ENCODE peak calls at places on chromosomes 13 and 19, in four cellular contexts. U, H, F and Y are unnamed samples.

GRCh38 chr13:75687145-75687763 is 51.1 kb downstream of the LMO7 start:
- DNase-seq in H (peak), U (peak), F (no peak), Y (peak)

GRCh38 chr13:35764359-35765015 is 288.0 kb upstream of the MAB21L1 start:
- DNase-seq in H (no peak), U (no peak), F (no peak), Y (no peak)

GRCh38 chr19:5514001-5514400 is 53.8 kb downstream of the TINCR start:
- DNase-seq in U (no peak), F (no peak), H (no peak), Y (no peak)

GRCh38 chr13:91595677-91596076 is 197.3 kb downstream of the GPC5 start:
- DNase-seq in F (no peak), H (no peak), U (no peak), Y (no peak)

GRCh38 chr13:51643882-51644281 is 59.6 kb downstream of the WDFY2 start:
- DNase-seq in F (no peak), U (peak), H (no peak), Y (peak)

GRCh38 chr13:41308241-41308640 is 2.8 kb upstream of the NAA16 start:
- DNase-seq in U (no peak), F (no peak), H (no peak), Y (no peak)

GRCh38 chr13:49549289-49549688 is 36.1 kb downstream of the RCBTB1 start:
- DNase-seq in F (no peak), U (no peak), H (no peak), Y (no peak)

GRCh38 chr19:751501-752341 is 809 bp downstream of the MISP start:
- DNase-seq in U (peak), F (no peak), H (peak), Y (no peak)

GRCh38 chr13:73952683-73953082 is 181.5 kb downstream of the KLF12 start:
- DNase-seq in F (no peak), U (peak), H (no peak), Y (no peak)

GRCh38 chr13:61339054-61339621 is 76.5 kb downstream of the PCDH20 start:
- DNase-seq in F (no peak), U (no peak), H (no peak), Y (no peak)

GRCh38 chr13:46684287-46685001 is 112.5 kb downstream of the ESD start:
- DNase-seq in F (no peak), U (no peak), H (no peak), Y (peak)

GRCh38 chr19:2607712-2608601 is 94.5 kb downstream of the GNG7 start:
- DNase-seq in U (no peak), F (peak), H (no peak), Y (no peak)

GRCh38 chr19:17202249-17202648 is 12.9 kb upstream of the USE1 start:
- DNase-seq in H (no peak), F (no peak), U (no peak), Y (peak)

GRCh38 chr19:4933528-4933927 is 24.2 kb downstream of the UHRF1 start:
- DNase-seq in F (no peak), U (no peak), H (no peak), Y (no peak)

DNA sequence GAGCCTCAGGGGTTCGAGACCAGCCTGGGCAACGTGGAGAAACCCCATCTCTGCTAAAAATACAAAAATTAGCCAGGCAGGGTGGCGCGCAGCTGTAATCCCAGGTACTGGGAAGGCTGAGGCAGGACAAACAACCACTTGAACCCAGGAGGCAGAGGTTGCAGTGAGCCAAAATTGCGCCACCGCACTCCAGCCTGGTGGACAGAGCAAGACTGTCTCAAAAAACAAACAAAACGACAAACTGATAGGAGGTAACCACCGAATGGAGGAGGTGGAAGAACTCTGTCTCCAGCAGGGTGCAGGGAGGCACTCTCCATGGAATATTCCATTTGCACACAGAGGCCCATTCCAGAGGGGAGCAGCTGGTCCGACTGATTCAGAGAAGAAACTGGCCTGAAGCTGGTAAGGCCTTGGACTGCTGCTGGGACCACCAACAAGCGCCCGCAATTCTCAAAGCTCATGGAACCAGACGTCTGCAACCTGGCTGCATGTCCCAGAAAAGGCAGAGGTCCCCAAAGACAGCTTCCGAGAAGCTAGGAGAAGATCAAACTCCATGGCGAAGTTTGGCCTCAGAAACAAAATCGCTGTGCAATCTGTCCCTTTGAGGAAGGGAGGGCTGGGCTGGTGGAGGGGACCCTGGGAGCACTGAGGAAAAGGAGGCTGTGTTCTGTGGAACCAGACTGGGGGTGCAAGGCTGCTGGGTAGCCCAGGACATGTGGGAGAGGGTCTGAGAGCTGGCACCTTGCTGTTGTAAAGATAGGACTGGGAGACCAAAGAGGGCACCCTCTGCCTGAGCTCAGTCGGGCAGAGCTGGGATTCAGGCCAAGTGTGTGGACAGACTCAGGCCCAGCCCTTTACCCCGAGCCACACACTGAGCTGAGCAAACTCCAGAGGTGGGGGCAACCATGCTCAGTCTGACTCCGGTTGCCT is 35.2 kb downstream of the SLC25A42 start:
- DNase-seq in U (no peak), H (no peak), F (no peak), Y (no peak)
- TF ChIP-seq FOS in U (no peak), H (no peak), F (no peak), Y (no peak)

GRCh38 chr13:20616059-20616797 is 49.3 kb downstream of the IFT88 start:
- DNase-seq in U (peak), H (no peak), F (no peak), Y (peak)
- TF ChIP-seq FOS in U (peak), H (no peak), F (no peak), Y (peak)

GRCh38 chr19:39100500-39101166 is 16.5 kb downstream of the ACP7 start:
- DNase-seq in F (no peak), U (no peak), H (no peak), Y (no peak)

GRCh38 chr19:39097299-39097698 is 13.1 kb downstream of the ACP7 start:
- DNase-seq in H (no peak), F (no peak), U (no peak), Y (no peak)

GRCh38 chr19:39097721-39098120 is 13.6 kb downstream of the ACP7 start:
- DNase-seq in U (no peak), H (no peak), F (no peak), Y (no peak)

GRCh38 chr19:39099341-39099740 is 15.2 kb downstream of the ACP7 start:
- DNase-seq in F (no peak), H (no peak), U (no peak), Y (no peak)

DNA sequence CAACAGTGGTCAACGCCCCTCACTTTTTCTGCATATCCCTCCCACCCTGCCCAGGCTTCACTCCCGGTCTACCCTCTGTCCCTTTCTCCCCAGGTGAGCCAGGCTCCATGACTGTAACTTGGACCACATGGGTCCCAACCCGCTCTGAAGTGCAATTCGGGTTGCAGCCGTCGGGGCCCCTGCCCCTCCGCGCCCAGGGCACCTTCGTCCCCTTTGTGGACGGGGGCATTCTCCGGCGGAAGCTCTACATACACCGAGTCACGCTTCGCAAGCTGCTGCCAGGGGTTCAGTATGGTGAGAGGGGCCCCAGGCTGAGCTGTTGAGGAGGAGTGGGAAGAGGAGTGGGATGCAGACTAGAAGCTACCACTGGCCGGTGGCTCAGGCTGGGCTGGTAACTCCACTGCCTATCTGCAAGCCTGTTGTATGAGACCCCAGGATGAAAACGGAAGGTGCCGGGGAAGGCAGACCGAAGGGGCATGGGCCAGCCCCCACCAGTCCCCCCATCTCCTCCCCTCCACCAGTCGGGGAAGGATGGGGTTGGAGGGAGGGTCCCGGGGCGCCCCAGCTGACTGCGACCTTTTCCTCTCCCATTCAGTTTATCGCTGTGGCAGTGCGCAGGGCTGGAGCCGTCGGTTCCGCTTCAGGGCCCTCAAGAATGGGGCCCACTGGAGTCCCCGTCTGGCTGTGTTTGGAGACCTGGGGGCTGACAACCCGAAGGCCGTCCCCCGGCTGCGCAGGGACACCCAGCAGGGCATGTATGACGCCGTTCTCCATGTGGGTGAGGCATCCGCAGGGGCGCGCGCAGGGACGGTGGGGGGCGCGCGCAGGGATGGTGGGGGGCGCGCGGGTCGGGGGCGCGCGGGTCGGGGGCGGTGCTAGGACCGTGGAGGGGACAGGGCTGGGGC is 14.4 kb downstream of the ACP7 start:
- DNase-seq in F (no peak), U (no peak), H (no peak), Y (no peak)
- TF ChIP-seq FOS in F (no peak), U (no peak), H (no peak), Y (no peak)

DNA sequence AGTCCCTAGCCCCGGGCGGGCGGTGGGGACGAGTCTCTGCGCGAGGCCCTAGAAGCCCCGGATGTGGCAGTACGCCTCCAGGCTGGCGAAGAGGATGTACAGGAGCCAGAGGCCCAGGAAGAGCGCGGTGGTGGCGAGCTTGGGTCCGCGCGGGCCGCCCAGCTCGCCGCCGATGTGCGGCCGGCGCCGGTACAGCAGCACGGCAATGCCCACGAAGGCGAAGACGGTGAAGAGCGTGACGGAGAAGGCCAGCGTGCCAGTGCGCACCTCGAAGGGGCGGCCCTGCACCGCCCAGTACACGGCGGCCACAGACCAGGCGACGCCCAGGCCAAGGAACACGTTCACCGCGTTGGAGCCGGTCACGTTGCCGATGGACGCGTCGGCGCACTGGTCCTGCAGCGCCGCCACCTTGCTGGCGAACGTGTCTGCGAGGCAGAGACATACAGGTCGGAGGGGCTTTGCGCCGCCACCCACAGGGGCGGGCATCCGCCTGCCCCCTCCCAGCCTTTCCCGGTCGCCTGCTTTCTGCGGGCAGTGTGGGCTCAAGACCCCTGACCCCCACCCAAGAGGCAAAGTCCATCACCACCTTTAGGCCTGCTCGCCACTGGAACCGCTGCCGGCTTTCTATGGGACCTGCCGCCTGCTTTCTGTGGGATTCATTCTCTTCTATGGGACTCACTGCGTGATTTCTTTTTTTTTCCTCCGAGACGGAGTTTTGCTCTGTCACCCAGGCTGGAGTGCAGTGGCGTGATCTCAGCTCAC is 10.9 kb upstream of the MEIS3 start:
- DNase-seq in U (peak), H (no peak), F (no peak), Y (peak)
- TF ChIP-seq FOS in U (no peak), H (no peak), F (no peak), Y (no peak)